ENCODE peak calls at places on chromosomes 1 and 21, in five cellular contexts. C is H9, Q is endothelial cell of umbilical vein, K is K562, M is astrocyte. R is an unnamed sample. For H3K4me1, the result is how much of the 10 kb centered on the place peaks cover.

GRCh38 chr21:35908311-35909078 is 151.8 kb downstream of the SETD4 start:
- DNase-seq in C (no peak), Q (no peak), K (no peak), M (no peak), R (peak)

GRCh38 chr1:31374511-31375196 is 1.8 kb upstream of the FABP3 start:
- DNase-seq in C (no peak), Q (no peak), K (no peak), M (peak), R (no peak)

GRCh38 chr1:151399890-151400235 is 490 bp downstream of the PSMB4 start:
- DNase-seq in C (no peak), Q (no peak), K (no peak), M (peak), R (peak)

GRCh38 chr1:193558491-193559028 is 372.1 kb upstream of the B3GALT2 start:
- DNase-seq in C (no peak), Q (peak), K (no peak), M (peak), R (no peak)

GRCh38 chr1:171226757-171227370 is 21.4 kb upstream of the FMO1 start:
- DNase-seq in C (peak), Q (peak), K (peak), M (peak), R (peak)

GRCh38 chr1:180166436-180166800 is 11.7 kb downstream of the QSOX1 start:
- DNase-seq in C (no peak), Q (no peak), K (no peak), M (no peak), R (peak)

GRCh38 chr1:31593770-31594632 is 17.7 kb downstream of the TINAGL1 start:
- DNase-seq in C (peak), Q (peak), K (peak), M (peak), R (peak)

GRCh38 chr1:223212441-223212840 is 69.4 kb upstream of the TLR5 start:
- DNase-seq in C (no peak), Q (no peak), K (no peak), M (no peak), R (no peak)

GRCh38 chr1:53442297-53442696 is 16.9 kb upstream of the DMRTB1 start:
- DNase-seq in C (no peak), Q (no peak), K (no peak), M (peak), R (peak)

GRCh38 chr1:53431244-53431643 is 28.0 kb upstream of the DMRTB1 start:
- DNase-seq in C (no peak), Q (no peak), K (no peak), M (no peak), R (no peak)

GRCh38 chr1:50611675-50612074 is 188.4 kb upstream of the DMRTA2 start:
- DNase-seq in C (no peak), Q (no peak), K (no peak), M (no peak), R (no peak)

GRCh38 chr1:191343816-191344215 is 814.4 kb upstream of the RGS18 start:
- DNase-seq in C (no peak), Q (peak), K (no peak), M (peak), R (no peak)

GRCh38 chr1:20358761-20359263 is 68.1 kb downstream of the VWA5B1 start:
- DNase-seq in C (peak), Q (no peak), K (no peak), M (peak), R (no peak)

GRCh38 chr1:166167395-166167922 is 658 bp upstream of the FAM78B start:
- DNase-seq in C (no peak), Q (peak), K (no peak), M (no peak), R (no peak)

GRCh38 chr21:37849703-37850102 is 66.6 kb downstream of the KCNJ6 start:
- DNase-seq in C (no peak), Q (peak), K (no peak), M (peak), R (no peak)

GRCh38 chr1:77671836-77672235 is 10.6 kb downstream of the ZZZ3 start:
- DNase-seq in C (no peak), Q (no peak), K (no peak), M (peak), R (no peak)
- H3K4me1 ChIP-seq in C (under half), Q (under half), K (under half), M (under half), R (under half)

DNA sequence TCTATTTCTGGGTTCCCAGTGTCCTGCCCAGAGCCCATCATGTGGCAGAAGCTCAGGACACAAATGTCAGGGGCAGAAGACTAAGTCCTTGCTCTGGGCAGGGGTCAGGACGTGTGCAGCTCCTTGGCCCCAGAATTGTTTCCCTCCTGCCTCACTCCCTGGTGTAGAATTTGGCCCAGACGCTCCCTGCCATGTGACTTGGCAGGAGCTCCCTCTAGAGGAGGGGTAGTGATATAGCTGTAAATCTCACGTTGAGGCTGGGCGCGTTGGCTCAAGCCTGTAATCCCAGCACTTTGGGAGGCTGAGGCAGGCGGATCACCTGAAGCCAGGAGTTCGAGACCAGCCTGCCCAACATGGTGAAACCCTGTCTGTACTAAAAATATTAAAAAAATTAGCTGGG is 91.2 kb downstream of the UBIAD1 start:
- DNase-seq in C (no peak), Q (no peak), K (peak), M (no peak), R (no peak)
- TF ChIP-seq CTCF in C (peak), Q (peak), K (peak), M (no peak), R (peak)

DNA sequence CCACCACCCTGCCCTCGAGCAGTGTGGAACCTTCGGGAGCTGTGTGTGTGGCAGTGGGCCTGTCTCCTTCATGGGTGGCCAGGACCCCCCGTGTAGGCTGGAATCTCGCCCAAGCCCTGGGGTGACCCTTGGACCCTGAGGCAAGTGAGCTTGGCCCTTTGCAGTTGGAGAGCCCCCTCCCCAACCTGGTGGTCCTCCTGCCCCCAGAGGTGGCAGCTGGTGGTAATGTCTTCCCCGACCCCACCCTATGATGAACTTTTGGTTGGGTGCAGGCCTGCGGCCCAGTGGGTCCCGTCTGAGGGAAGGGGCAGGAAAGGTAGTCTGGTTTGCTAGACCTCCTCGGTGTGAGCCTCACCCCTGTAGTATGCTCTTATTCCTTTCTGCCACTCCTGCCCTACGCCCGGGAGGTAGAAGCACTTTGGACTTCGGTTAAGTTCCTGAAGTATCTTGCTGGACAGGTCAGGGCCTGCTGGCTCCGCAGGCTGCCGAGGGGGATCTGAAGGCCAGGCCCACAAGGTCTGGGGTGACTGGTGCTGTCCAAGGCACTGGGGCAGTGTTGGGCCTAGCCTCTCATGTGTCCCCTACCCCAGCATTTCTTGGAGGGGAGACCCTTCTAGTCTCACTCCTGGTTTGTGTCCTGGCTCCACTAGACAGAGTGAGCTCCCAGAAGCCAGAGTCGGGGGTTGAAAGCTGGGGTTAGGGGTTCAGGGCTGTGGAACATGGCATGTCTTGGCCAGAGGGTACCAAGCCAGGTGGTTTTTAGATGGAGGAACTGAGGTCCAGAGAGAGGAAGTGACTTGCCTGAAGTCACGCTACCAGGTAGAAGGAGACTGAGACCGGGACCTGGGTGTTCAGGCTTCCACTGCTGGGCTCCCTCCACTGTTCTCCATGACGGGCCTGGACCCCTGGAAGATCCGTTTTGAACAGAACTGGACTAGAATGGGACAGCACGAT is 1.7 kb downstream of the ZNF362 start:
- DNase-seq in C (no peak), Q (no peak), K (no peak), M (no peak), R (peak)
- H2AFZ ChIP-seq in C (no peak), Q (peak), K (no peak), M (peak), R (no peak)

GRCh38 chr1:55359611-55360010 is 144.4 kb upstream of the USP24 start:
- DNase-seq in C (no peak), Q (no peak), K (no peak), M (peak), R (no peak)

GRCh38 chr1:55362558-55362957 is 147.4 kb upstream of the USP24 start:
- DNase-seq in C (no peak), Q (peak), K (no peak), M (peak), R (no peak)

GRCh38 chr1:55364216-55364615 is 149.1 kb upstream of the USP24 start:
- DNase-seq in C (no peak), Q (no peak), K (no peak), M (no peak), R (no peak)

GRCh38 chr1:55367273-55367672 is 152.1 kb upstream of the USP24 start:
- DNase-seq in C (no peak), Q (no peak), K (no peak), M (no peak), R (no peak)

DNA sequence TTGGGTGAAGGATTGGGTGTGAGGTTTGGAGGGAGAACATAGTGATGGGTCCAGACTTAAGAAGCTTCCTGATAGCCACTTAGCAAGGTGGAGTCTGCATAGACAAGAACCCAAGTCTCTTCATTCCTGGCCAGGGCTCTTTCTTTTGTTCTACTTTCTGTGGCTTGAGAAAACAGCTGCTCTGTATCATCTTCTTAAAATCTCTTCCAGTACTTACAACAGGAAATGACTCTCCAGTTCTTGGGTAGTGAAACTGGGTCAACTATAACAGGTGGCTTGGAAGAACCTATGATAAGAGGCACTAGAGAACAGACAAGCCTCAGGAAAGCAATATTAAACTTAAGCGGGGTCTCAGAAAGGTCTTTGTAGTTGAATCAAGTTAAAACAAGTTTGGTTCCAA is 148.1 kb upstream of the USP24 start:
- DNase-seq in C (no peak), Q (peak), K (no peak), M (peak), R (no peak)
- H3K4me1 ChIP-seq in C (under half), Q (under half), K (under half), M (under half), R (under half)

DNA sequence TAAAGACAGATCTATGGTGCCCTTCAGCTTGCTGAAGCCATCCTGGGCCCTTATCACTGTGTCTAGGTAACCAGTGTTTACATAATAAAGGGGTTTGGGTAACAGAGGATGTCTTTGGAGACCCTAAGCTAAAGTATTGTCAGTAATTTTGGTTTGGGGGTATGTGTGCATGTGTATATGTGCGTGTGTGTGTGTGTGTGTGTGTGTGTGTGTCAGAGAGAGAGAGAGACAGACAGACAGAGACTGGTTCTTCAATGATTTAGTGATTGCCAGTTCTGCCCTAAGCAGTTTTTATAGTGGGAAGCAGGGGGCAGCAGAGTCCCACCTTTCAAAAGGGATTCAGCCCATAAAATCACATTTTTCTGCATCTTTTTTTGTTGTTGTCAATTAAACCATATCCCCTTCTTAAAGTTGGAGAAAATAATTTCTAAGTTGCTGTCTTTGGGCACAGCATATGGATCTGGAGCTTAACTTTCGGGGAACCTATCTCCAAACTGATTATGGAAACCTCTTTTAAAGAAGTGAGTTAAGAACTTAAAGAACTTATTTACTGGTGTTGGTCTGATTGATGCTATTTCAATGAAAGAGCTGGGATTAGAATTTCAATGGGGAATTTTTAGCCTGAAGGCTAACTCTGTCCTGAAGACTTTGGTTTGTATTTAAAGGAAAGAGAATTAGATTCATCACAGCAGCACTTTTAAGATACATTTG is 51.1 kb downstream of the ZNF326 start:
- DNase-seq in C (peak), Q (peak), K (peak), M (no peak), R (peak)
- TF ChIP-seq CTCF in C (peak), Q (peak), K (peak), M (peak), R (peak)

DNA sequence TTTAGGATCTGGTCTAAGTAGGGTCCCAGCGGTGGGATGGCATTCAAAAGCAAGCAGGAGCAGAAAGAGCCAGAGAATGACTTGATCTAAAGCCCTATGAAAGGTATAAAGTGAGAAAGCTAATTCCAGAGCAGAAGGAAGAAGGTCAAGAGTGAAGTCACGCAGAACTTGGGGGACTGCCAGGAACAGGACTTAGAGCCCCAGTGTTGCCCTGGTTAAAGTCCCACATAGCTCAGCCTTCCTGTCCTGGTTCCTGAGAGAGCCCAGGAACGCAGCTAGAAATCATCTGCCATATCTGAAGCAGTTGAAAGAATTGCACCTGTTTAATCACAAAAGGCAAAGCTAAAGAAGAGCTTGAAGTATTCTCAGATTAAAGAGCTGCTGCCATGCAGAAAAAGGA is 160.6 kb upstream of the ATP1B1 start:
- DNase-seq in C (no peak), Q (peak), K (no peak), M (no peak), R (no peak)
- H2AFZ ChIP-seq in C (no peak), Q (no peak), K (no peak), M (no peak), R (no peak)